ENCODE peak calls at places on chromosomes 3 and 15, in five cellular contexts. One of them, this sample, is unnamed. For H3K4me1, the result is how much of the 10 kb centered on the place peaks cover.

GRCh38 chr3:45541326-45542321 is 52.9 kb upstream of the LIMD1 start:
- DNase-seq in A549: no peak
- DNase-seq in HepG2: no peak
- DNase-seq in GM12878: no peak
- DNase-seq in K562: no peak
- DNase-seq in this sample: no peak

GRCh38 chr15:49423906-49424520 is 971 bp downstream of the FGF7 start:
- DNase-seq in A549: no peak
- DNase-seq in HepG2: no peak
- DNase-seq in GM12878: no peak
- DNase-seq in K562: no peak
- DNase-seq in this sample: no peak

GRCh38 chr3:123015596-123015995 is 12.0 kb downstream of the SEMA5B start:
- DNase-seq in A549: no peak
- DNase-seq in HepG2: no peak
- DNase-seq in GM12878: no peak
- DNase-seq in K562: no peak
- DNase-seq in this sample: no peak

GRCh38 chr3:198113219-198114053 is 153.4 kb downstream of the LMLN start:
- DNase-seq in A549: no peak
- DNase-seq in HepG2: no peak
- DNase-seq in GM12878: no peak
- DNase-seq in K562: no peak
- DNase-seq in this sample: no peak

GRCh38 chr15:98778263-98778959 is 130.1 kb downstream of the IGF1R start:
- DNase-seq in A549: no peak
- DNase-seq in HepG2: no peak
- DNase-seq in GM12878: no peak
- DNase-seq in K562: no peak
- DNase-seq in this sample: no peak

GRCh38 chr3:79002465-79003372 is 765.1 kb downstream of the ROBO1 start:
- DNase-seq in A549: no peak
- DNase-seq in HepG2: no peak
- DNase-seq in GM12878: no peak
- DNase-seq in K562: no peak
- DNase-seq in this sample: no peak

GRCh38 chr3:123758081-123758564 is 126.0 kb downstream of the MYLK start:
- DNase-seq in A549: peak
- DNase-seq in HepG2: peak
- DNase-seq in GM12878: no peak
- DNase-seq in K562: no peak
- DNase-seq in this sample: peak

GRCh38 chr15:89401636-89402252 is 67.1 kb upstream of the POLG start:
- DNase-seq in A549: peak
- DNase-seq in HepG2: no peak
- DNase-seq in GM12878: no peak
- DNase-seq in K562: peak
- DNase-seq in this sample: peak

GRCh38 chr15:80260566-80260965 is 8.6 kb upstream of the CTXND1 start:
- DNase-seq in A549: no peak
- DNase-seq in HepG2: no peak
- DNase-seq in GM12878: no peak
- DNase-seq in K562: no peak
- DNase-seq in this sample: no peak

GRCh38 chr15:80856809-80857377 is 77.7 kb downstream of the CEMIP start:
- DNase-seq in A549: peak
- DNase-seq in HepG2: peak
- DNase-seq in GM12878: no peak
- DNase-seq in K562: no peak
- DNase-seq in this sample: no peak

GRCh38 chr15:71532994-71533393 is 277.4 kb upstream of the NR2E3 start:
- DNase-seq in A549: peak
- DNase-seq in HepG2: peak
- DNase-seq in GM12878: no peak
- DNase-seq in K562: peak
- DNase-seq in this sample: no peak

GRCh38 chr15:49238342-49238741 is 68.3 kb downstream of the GALK2 start:
- DNase-seq in A549: no peak
- DNase-seq in HepG2: no peak
- DNase-seq in GM12878: no peak
- DNase-seq in K562: no peak
- DNase-seq in this sample: peak

GRCh38 chr3:190811775-190812480 is 50.6 kb downstream of the GMNC start:
- DNase-seq in A549: peak
- DNase-seq in HepG2: peak
- DNase-seq in GM12878: no peak
- DNase-seq in K562: peak
- DNase-seq in this sample: peak

GRCh38 chr15:88344786-88345185 is 88.2 kb upstream of the NTRK3 start:
- DNase-seq in A549: no peak
- DNase-seq in HepG2: no peak
- DNase-seq in GM12878: no peak
- DNase-seq in K562: no peak
- DNase-seq in this sample: no peak

DNA sequence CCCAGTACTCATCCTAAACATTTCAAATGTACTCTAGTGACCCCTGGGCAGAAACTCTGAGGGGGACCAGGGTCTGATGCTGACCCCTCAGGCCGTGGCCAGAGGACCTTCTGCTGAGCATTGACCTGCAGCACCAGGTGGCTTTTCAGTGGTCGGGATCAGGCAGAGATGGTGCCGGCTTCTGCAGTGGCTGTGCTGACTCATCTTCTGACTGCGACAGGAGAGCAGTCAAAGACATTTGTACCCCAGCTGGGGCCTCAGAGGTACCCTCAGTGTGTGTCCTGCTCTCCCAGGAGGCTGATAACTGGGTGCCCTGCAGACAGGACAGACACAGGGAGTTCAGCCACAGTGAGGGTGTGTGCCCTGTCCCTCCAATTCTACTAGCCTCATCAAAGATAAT is 36.6 kb upstream of the IQCF6 start:
- DNase-seq in A549: no peak
- DNase-seq in HepG2: no peak
- DNase-seq in GM12878: no peak
- DNase-seq in K562: no peak
- DNase-seq in this sample: no peak
- TF ChIP-seq BHLHE40 in A549: no peak
- TF ChIP-seq BHLHE40 in HepG2: no peak
- TF ChIP-seq BHLHE40 in GM12878: no peak
- TF ChIP-seq BHLHE40 in K562: no peak
- TF ChIP-seq BHLHE40 in this sample: no peak

DNA sequence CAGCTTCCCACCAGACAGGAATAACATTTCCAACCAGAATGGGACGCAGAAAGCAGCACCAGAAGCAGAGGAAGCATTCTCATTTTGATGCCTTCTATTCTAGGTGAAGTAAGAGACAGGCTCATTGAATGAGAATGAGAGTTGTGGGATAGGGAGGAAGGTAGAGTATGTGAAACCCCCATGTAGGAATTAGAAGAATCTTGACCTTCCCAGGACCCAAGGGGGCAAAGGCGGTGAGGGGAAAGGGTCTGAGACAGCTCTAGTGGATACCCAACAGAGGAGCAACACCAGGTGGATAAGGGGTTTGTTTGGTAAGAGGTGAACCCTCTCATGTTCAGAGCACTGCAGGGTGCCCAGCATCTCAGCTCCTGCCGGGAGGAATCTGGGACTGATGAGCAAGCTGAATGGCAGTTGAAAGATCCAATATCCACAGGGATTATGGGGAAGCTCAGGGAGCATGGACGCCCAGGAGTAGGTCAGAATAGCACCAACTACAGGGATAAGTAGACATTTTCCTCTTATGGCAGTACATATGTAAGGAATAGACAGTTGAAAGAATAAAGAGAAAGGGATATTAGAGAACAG is 77.0 kb downstream of the PLCL2 start:
- DNase-seq in A549: peak
- DNase-seq in HepG2: no peak
- DNase-seq in GM12878: no peak
- DNase-seq in K562: no peak
- DNase-seq in this sample: no peak
- H3K4me1 ChIP-seq in A549: under half
- H3K4me1 ChIP-seq in HepG2: under half
- H3K4me1 ChIP-seq in GM12878: under half
- H3K4me1 ChIP-seq in K562: under half
- H3K4me1 ChIP-seq in this sample: under half

GRCh38 chr3:138066383-138066782 is 49.0 kb downstream of the DZIP1L start:
- DNase-seq in A549: no peak
- DNase-seq in HepG2: no peak
- DNase-seq in GM12878: no peak
- DNase-seq in K562: no peak
- DNase-seq in this sample: no peak
- TF ChIP-seq BHLHE40 in A549: no peak
- TF ChIP-seq BHLHE40 in HepG2: no peak
- TF ChIP-seq BHLHE40 in GM12878: no peak
- TF ChIP-seq BHLHE40 in K562: no peak
- TF ChIP-seq BHLHE40 in this sample: no peak

GRCh38 chr3:188296761-188297689 is 143.1 kb downstream of the LPP start:
- DNase-seq in A549: peak
- DNase-seq in HepG2: peak
- DNase-seq in GM12878: no peak
- DNase-seq in K562: no peak
- DNase-seq in this sample: peak

GRCh38 chr3:188298585-188298984 is 144.6 kb downstream of the LPP start:
- DNase-seq in A549: no peak
- DNase-seq in HepG2: no peak
- DNase-seq in GM12878: no peak
- DNase-seq in K562: no peak
- DNase-seq in this sample: no peak

GRCh38 chr3:188294113-188294512 is 140.2 kb downstream of the LPP start:
- DNase-seq in A549: no peak
- DNase-seq in HepG2: no peak
- DNase-seq in GM12878: no peak
- DNase-seq in K562: no peak
- DNase-seq in this sample: no peak

GRCh38 chr3:188294823-188295487 is 141.0 kb downstream of the LPP start:
- DNase-seq in A549: peak
- DNase-seq in HepG2: peak
- DNase-seq in GM12878: no peak
- DNase-seq in K562: no peak
- DNase-seq in this sample: peak

DNA sequence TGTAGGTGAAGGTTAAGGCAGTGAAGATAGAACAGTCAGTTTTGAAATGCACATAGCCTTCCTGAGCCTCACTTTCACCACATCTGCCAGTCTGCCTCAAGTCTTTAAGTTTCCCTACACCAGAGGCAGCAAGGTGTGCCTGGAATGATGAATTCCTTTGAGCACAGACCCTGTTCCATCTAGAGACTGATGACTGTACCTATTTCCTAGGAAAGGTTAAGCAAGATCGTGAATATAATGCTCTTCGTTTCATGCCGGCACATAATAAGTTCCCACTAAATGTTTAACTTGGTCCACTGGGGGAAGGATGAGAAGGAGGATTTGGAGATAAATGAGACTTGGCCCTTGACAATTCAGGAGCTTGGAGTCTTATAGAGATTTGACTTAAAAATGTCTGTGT is 141.9 kb downstream of the LPP start:
- DNase-seq in A549: no peak
- DNase-seq in HepG2: no peak
- DNase-seq in GM12878: no peak
- DNase-seq in K562: no peak
- DNase-seq in this sample: no peak
- H3K4me1 ChIP-seq in A549: half or more
- H3K4me1 ChIP-seq in HepG2: half or more
- H3K4me1 ChIP-seq in GM12878: under half
- H3K4me1 ChIP-seq in K562: under half
- H3K4me1 ChIP-seq in this sample: under half

DNA sequence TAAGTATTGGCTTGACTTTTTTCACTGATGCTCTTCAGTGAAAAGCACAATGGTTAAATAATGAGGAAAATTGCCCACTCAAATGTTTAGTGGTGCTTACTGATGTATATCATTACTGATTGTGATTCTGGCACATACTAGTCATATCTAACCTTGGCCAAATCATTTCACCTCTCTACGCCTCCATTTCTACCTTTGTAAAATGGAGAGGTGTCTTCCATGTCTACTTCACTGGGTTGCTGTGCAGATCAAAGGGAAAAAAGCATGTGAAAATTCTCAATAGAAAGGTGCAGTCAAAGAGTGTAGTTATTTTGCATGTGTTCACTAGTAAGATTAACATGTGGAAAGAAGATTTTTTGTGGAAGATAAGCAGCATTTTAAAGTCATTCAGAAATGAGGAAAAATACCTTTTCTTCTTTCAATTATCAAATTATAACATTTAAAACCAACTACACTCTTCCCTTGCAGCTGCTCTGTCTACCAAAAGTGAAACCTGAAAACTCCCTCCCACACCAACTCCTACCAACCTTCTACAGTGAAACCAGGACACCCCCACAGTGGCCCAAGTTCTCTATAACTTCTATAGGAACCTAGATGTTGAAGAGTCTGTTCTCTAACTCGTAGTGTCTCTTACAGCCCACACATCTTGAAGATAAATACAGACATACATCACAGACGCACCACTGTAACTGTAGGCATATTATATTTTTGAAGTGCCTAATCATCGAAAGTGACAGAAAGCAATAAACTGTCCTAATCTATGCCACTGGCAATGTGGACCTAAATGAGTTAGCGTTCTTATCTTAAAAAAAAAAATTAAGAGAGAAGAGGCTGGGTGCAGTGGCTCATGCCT is 1.4 kb downstream of the CD200R1 start:
- DNase-seq in A549: no peak
- DNase-seq in HepG2: no peak
- DNase-seq in GM12878: peak
- DNase-seq in K562: no peak
- DNase-seq in this sample: no peak
- TF ChIP-seq BHLHE40 in A549: no peak
- TF ChIP-seq BHLHE40 in HepG2: no peak
- TF ChIP-seq BHLHE40 in GM12878: no peak
- TF ChIP-seq BHLHE40 in K562: no peak
- TF ChIP-seq BHLHE40 in this sample: no peak

DNA sequence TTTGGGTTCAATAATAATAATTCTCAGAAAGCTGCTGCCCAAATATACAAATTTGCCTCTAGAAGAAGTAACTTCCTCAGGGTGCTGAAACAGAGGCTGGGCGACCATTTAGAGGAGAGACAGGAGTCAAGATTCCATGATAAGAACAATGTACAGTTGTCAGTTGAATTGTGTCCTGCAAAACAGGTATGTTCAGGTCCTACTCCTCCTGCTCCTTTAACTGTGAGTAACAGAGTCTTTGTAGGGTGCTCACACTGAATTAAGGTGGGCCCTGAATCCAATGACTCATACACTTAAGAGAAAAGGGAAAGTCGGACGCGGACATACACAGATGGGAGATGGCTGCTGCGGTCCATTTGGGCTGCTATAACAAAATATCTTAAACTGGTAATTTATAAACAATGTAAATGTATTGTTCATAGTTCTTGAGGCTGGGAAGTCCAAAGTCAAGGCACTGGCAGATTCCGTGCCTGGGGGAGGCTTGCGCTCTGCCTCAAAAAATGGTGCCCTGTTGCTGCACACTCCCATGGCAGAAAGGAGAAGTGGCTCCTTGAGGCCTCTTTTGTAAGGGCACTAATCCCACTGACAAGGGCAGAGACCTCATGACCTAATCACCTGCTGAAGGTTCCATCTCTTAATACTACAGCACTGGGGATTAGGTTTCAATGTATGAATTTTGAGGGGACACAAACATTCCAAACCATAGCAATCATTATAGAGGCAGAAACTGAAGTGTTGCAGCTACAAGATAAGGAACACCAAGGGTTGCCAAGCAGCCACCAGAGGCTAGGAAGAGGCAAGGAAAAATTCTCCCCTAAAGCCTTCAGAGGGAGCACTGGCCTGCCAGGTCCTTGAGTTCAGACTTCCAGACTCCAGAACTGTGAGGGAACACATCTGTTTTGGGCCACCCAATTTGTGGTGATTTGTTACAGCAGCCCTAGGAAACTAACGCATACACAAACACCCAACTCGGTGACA is 55.0 kb downstream of the MB21D2 start:
- DNase-seq in A549: no peak
- DNase-seq in HepG2: no peak
- DNase-seq in GM12878: no peak
- DNase-seq in K562: no peak
- DNase-seq in this sample: peak
- H3K4me1 ChIP-seq in A549: under half
- H3K4me1 ChIP-seq in HepG2: under half
- H3K4me1 ChIP-seq in GM12878: under half
- H3K4me1 ChIP-seq in K562: under half
- H3K4me1 ChIP-seq in this sample: under half